ENCODE peak calls at places on chromosomes 3 and 15, in eight cellular contexts. K is fibroblast of lung; U is AG04450; M is CD4-positive, CD25-positive, alpha-beta regulatory T cell; J is CD8-positive, alpha-beta T cell; R is dorsolateral prefrontal cortex; G is cardiac muscle cell; Y is heart right ventricle. S is an unnamed sample.

GRCh38 chr3:121592856-121593702 is at the start of gene FBXO40:
- DNase-seq in K (no peak), U (no peak), M (no peak), J (no peak), R (peak), G (peak), Y (peak), S (no peak)

GRCh38 chr3:43031490-43032216 is 52.5 kb downstream of the GASK1A start:
- DNase-seq in K (no peak), U (no peak), M (no peak), J (peak), R (no peak), G (no peak), Y (no peak), S (no peak)

GRCh38 chr15:82530606-82531379 is 9.5 kb downstream of the RPS17 start:
- DNase-seq in K (peak), U (no peak), M (peak), J (peak), R (peak), G (peak), Y (peak), S (no peak)

GRCh38 chr3:128226794-128227399 is 73.6 kb downstream of the EEFSEC start:
- DNase-seq in K (peak), U (no peak), M (peak), J (peak), R (peak), G (peak), Y (no peak), S (peak)

GRCh38 chr3:71130516-71131384 is 452.8 kb downstream of the FOXP1 start:
- DNase-seq in K (peak), U (peak), M (peak), J (peak), R (peak), G (peak), Y (peak), S (peak)

GRCh38 chr3:24196526-24196925 is 251.4 kb downstream of the NR1D2 start:
- DNase-seq in K (peak), U (no peak), M (no peak), J (no peak), R (no peak), G (no peak), Y (no peak), S (no peak)

GRCh38 chr3:71050521-71051258 is 532.8 kb downstream of the FOXP1 start:
- DNase-seq in K (peak), U (no peak), M (peak), J (no peak), R (no peak), G (no peak), Y (no peak), S (peak)

GRCh38 chr15:98887976-98888375 is 119.6 kb downstream of the PGPEP1L start:
- DNase-seq in K (no peak), U (no peak), M (no peak), J (no peak), R (no peak), G (no peak), Y (no peak), S (no peak)

GRCh38 chr3:126952261-126952982 is 30.5 kb upstream of the PLXNA1 start:
- DNase-seq in K (no peak), U (no peak), M (no peak), J (no peak), R (no peak), G (no peak), Y (no peak), S (no peak)

GRCh38 chr3:52393959-52394670 is 50.8 kb downstream of the SEMA3G start:
- DNase-seq in K (no peak), U (no peak), M (no peak), J (no peak), R (no peak), G (no peak), Y (no peak), S (no peak)

GRCh38 chr15:100092034-100092433 is 249.7 kb downstream of the ADAMTS17 start:
- DNase-seq in K (no peak), U (no peak), M (no peak), J (no peak), R (no peak), G (no peak), Y (no peak), S (no peak)

GRCh38 chr3:160660899-160661298 is 16.1 kb upstream of the ARL14 start:
- DNase-seq in K (no peak), U (no peak), M (no peak), J (no peak), R (no peak), G (no peak), Y (no peak), S (no peak)

GRCh38 chr3:182487048-182487447 is 306.3 kb upstream of the ATP11B start:
- DNase-seq in K (no peak), U (no peak), M (no peak), J (no peak), R (no peak), G (no peak), Y (no peak), S (no peak)

GRCh38 chr15:44501768-44502366 is 35.1 kb upstream of the EIF3J start:
- DNase-seq in K (peak), U (peak), M (peak), J (no peak), R (no peak), G (peak), Y (no peak), S (no peak)

GRCh38 chr3:86930831-86931230 is 60.1 kb downstream of the VGLL3 start:
- DNase-seq in K (no peak), U (no peak), M (no peak), J (no peak), R (no peak), G (no peak), Y (no peak), S (no peak)

GRCh38 chr3:161305095-161305991 is 66.0 kb downstream of the SPTSSB start:
- DNase-seq in K (peak), U (peak), M (peak), J (no peak), R (no peak), G (no peak), Y (no peak), S (no peak)

GRCh38 chr15:68939501-68939900 is 9.2 kb downstream of the SPESP1 start:
- DNase-seq in K (no peak), U (no peak), M (no peak), J (no peak), R (no peak), G (no peak), Y (no peak), S (no peak)

GRCh38 chr3:159416854-159417253 is 571.8 kb upstream of the IL12A start:
- DNase-seq in K (peak), U (peak), M (no peak), J (no peak), R (no peak), G (peak), Y (no peak), S (no peak)

GRCh38 chr3:108472011-108472591 is 38.3 kb downstream of the MYH15 start:
- DNase-seq in K (peak), U (peak), M (peak), J (no peak), R (no peak), G (no peak), Y (no peak), S (no peak)

GRCh38 chr3:140386357-140387100 is 291.3 kb upstream of the TRIM42 start:
- DNase-seq in K (no peak), U (no peak), M (no peak), J (no peak), R (peak), G (peak), Y (no peak), S (no peak)

GRCh38 chr3:124535306-124535705 is 194.9 kb upstream of the UMPS start:
- DNase-seq in K (no peak), U (no peak), M (no peak), J (no peak), R (no peak), G (no peak), Y (no peak), S (no peak)

GRCh38 chr15:87312221-87312620 is 944.3 kb downstream of the NTRK3 start:
- DNase-seq in K (no peak), U (no peak), M (no peak), J (no peak), R (no peak), G (no peak), Y (no peak), S (no peak)

DNA sequence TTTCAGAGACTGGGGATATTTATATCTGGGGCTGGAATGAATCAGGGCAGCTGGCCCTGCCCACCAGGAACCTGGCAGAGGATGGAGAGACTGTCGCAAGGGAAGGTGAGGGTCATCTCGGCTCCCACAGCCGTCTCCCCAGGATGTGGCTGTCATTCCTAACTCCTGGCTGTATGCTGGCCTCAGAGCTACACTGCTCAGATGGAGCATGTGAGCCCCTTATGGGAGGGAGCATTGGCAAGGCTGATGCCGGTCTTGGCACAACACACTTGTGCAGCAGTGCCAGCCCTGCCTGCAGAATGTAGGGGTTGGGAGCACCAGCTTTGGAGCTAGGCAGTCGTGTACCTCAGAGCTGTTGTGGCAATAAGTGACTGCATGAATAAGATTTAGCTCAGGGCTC is 5.2 kb downstream of the RCCD1 start:
- DNase-seq in K (peak), U (no peak), M (no peak), J (no peak), R (peak), G (no peak), Y (peak), S (peak)
- H3K27ac ChIP-seq in K (no peak), U (no peak), M (no peak), J (no peak), R (peak), G (no peak), Y (peak), S (no peak)

DNA sequence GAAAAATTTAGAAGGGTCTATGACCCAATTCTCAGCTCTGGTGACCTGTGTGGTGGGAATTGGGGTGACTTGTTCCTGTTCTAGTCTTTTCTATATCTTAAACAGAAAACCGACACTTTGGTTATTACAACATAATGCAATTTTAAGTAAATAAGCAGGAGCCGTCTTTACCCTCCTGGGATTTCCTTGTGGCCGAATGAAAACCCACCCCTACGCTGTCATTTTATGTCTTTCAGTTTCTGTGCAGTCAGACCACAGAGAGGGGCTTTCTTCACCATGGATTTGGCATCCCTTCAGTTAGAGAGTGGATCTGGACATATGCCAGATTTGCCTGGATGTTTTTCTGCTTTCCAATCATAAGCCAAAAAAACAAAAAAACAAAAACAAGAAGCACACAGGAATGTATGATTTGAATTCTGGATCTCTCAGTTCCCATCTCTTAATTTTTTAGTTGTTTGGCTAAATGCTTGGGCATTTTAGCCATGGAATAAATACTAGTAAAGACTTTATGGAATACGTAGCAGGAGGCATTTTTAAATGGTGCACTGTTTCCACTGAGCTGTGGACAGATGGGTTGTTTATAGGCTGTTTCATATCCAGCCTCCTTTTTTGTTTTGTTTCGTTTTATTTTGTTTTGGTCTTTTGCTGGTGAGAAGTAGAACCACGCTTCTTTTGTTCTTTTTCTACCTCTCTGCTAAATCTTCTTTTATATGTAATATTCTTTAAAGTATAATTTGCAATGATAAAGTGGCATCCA is 272.9 kb downstream of the FEZF2 start:
- DNase-seq in K (no peak), U (no peak), M (no peak), J (no peak), R (no peak), G (no peak), Y (no peak), S (no peak)
- H3K27ac ChIP-seq in K (no peak), U (no peak), M (no peak), J (no peak), R (no peak), G (no peak), Y (peak), S (no peak)

DNA sequence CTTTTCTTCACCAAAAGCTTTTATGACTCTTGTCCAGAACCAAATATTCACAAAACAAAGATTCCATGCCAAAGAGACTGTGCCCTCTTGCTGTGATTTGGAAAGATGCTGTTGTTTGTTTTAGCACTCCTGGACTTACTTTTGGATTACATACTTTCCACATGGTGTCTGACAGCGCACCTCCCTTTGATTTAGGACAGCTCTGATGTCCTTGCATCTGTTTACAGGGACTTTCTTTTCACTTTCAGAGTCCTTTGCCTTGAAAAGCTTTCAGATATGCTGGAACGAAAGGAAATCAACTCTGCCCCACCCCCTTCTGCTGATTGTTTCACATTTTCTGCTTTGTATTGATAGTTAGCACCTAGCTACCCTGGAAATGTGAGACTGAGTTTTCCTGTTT is 133.0 kb upstream of the NR2E3 start:
- DNase-seq in K (no peak), U (no peak), M (no peak), J (no peak), R (no peak), G (no peak), Y (no peak), S (no peak)
- H3K27ac ChIP-seq in K (no peak), U (no peak), M (no peak), J (no peak), R (peak), G (no peak), Y (peak), S (no peak)

GRCh38 chr3:30695302-30696061 is 89.1 kb downstream of the TGFBR2 start:
- DNase-seq in K (no peak), U (no peak), M (no peak), J (no peak), R (no peak), G (no peak), Y (no peak), S (no peak)
- H3K27ac ChIP-seq in K (no peak), U (no peak), M (no peak), J (no peak), R (no peak), G (no peak), Y (peak), S (no peak)

DNA sequence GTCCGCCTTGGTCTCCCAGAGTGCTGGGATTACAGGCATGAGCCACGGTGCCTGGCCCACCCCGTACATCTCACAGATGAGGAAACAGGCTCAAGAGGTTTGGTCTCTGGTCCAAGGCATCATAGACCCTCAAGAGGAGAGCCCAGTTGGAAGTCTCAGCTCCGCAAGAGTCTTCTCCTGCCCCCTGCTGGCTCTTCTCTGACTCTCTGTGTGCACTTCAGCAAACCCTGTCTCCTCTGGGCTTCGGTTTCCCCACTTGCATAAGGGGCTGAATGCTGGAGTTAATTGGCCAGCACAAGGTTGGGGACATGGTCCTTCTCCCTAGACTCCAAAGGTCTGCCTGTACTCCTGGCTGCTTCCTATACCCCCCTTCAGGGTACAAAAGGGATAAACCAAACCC is 3.9 kb downstream of the MST1R start:
- DNase-seq in K (no peak), U (no peak), M (peak), J (no peak), R (no peak), G (peak), Y (no peak), S (no peak)
- H3K27ac ChIP-seq in K (no peak), U (no peak), M (no peak), J (no peak), R (no peak), G (no peak), Y (no peak), S (no peak)

GRCh38 chr15:73986776-73987056 is 5.4 kb downstream of the STOML1 start:
- DNase-seq in K (no peak), U (no peak), M (no peak), J (peak), R (no peak), G (no peak), Y (no peak), S (no peak)
- H3K27ac ChIP-seq in K (no peak), U (no peak), M (no peak), J (no peak), R (no peak), G (no peak), Y (peak), S (no peak)

GRCh38 chr3:33577588-33577987 is 137.4 kb upstream of the UBP1 start:
- DNase-seq in K (no peak), U (no peak), M (no peak), J (no peak), R (no peak), G (no peak), Y (no peak), S (no peak)

GRCh38 chr3:33578325-33579180 is 138.3 kb upstream of the UBP1 start:
- DNase-seq in K (peak), U (peak), M (no peak), J (no peak), R (no peak), G (no peak), Y (no peak), S (no peak)

GRCh38 chr3:33577173-33577572 is 137.0 kb upstream of the UBP1 start:
- DNase-seq in K (no peak), U (no peak), M (no peak), J (no peak), R (no peak), G (no peak), Y (no peak), S (no peak)

GRCh38 chr3:33579843-33580242 is 138.2 kb downstream of the CLASP2 start:
- DNase-seq in K (no peak), U (no peak), M (no peak), J (no peak), R (no peak), G (peak), Y (no peak), S (no peak)

GRCh38 chr3:33579181-33579510 is 138.9 kb downstream of the CLASP2 start:
- DNase-seq in K (no peak), U (no peak), M (no peak), J (no peak), R (no peak), G (no peak), Y (no peak), S (no peak)
- H3K27ac ChIP-seq in K (no peak), U (no peak), M (no peak), J (no peak), R (no peak), G (peak), Y (no peak), S (no peak)

GRCh38 chr3:151382671-151383070 is 1.9 kb downstream of the P2RY12 start:
- DNase-seq in K (no peak), U (no peak), M (no peak), J (no peak), R (no peak), G (no peak), Y (no peak), S (no peak)
- H3K27ac ChIP-seq in K (no peak), U (no peak), M (no peak), J (no peak), R (no peak), G (no peak), Y (no peak), S (peak)

S was measured in substantia nigra.